ENCODE peak calls at places on chromosomes 6 and 20, in five cellular contexts. V is colonic mucosa, E is fibroblast of mammary gland, P is OCI-LY7, R is Panc1. S is an unnamed sample.

GRCh38 chr6:38131527-38131965 is 312.0 kb downstream of the ZFAND3 start:
- DNase-seq in E (peak; percentile 99), P (no peak), V (no peak), R (no peak), S (peak; percentile 96)

GRCh38 chr6:165013701-165014100 is 295.7 kb downstream of the C6orf118 start:
- DNase-seq in R (no peak), P (no peak), E (no peak), V (no peak), S (no peak)

GRCh38 chr6:117976030-117976651 is 69.1 kb downstream of the SLC35F1 start:
- DNase-seq in V (peak; percentile 20), R (peak; percentile 15), E (peak; percentile 56), P (peak; percentile 53), S (no peak)

GRCh38 chr20:20237093-20237959 is 130.6 kb upstream of the INSM1 start:
- DNase-seq in R (peak; percentile 24), P (peak; percentile 41), V (peak; percentile 42), E (peak; percentile 27), S (peak; percentile 14)

GRCh38 chr6:27472182-27472616 is 706 bp downstream of the ZNF184 start:
- DNase-seq in R (peak; percentile 85), V (peak; percentile 80), E (peak; percentile 86), P (peak; percentile 78), S (peak; percentile 75)

GRCh38 chr6:148090326-148090725 is 252.3 kb upstream of the SASH1 start:
- DNase-seq in R (no peak), E (no peak), P (no peak), V (no peak), S (no peak)

GRCh38 chr6:108653864-108654402 is 93.2 kb downstream of the FOXO3 start:
- DNase-seq in E (peak; percentile 66), V (no peak), R (no peak), P (no peak), S (peak; percentile 51)

GRCh38 chr6:40755749-40756452 is 168.7 kb upstream of the LRFN2 start:
- DNase-seq in R (no peak), E (peak; percentile 55), V (no peak), P (peak; percentile 48), S (no peak)

GRCh38 chr6:113168057-113168456 is 689.1 kb upstream of the MARCKS start:
- DNase-seq in R (no peak), V (no peak), P (no peak), E (no peak), S (no peak)

GRCh38 chr6:163745566-163746400 is 331.3 kb downstream of the QKI start:
- DNase-seq in V (no peak), E (peak; percentile 90), R (peak; percentile 10), P (no peak), S (peak; percentile 34)

GRCh38 chr6:87538510-87539260 is 51.1 kb downstream of the RARS2 start:
- DNase-seq in E (no peak), R (no peak), P (no peak), V (no peak), S (no peak)

GRCh38 chr6:34529665-34530327 is 26.3 kb downstream of the SPDEF start:
- DNase-seq in P (no peak), E (no peak), R (no peak), V (peak; percentile 57), S (no peak)

GRCh38 chr6:34534146-34534545 is 22.0 kb downstream of the SPDEF start:
- DNase-seq in E (no peak), R (no peak), P (no peak), V (no peak), S (no peak)

GRCh38 chr6:34532230-34532629 is 23.9 kb downstream of the SPDEF start:
- DNase-seq in E (no peak), R (no peak), V (no peak), P (no peak), S (no peak)

GRCh38 chr6:34530753-34531365 is 25.3 kb downstream of the SPDEF start:
- DNase-seq in R (no peak), V (no peak), P (no peak), E (no peak), S (no peak)

DNA sequence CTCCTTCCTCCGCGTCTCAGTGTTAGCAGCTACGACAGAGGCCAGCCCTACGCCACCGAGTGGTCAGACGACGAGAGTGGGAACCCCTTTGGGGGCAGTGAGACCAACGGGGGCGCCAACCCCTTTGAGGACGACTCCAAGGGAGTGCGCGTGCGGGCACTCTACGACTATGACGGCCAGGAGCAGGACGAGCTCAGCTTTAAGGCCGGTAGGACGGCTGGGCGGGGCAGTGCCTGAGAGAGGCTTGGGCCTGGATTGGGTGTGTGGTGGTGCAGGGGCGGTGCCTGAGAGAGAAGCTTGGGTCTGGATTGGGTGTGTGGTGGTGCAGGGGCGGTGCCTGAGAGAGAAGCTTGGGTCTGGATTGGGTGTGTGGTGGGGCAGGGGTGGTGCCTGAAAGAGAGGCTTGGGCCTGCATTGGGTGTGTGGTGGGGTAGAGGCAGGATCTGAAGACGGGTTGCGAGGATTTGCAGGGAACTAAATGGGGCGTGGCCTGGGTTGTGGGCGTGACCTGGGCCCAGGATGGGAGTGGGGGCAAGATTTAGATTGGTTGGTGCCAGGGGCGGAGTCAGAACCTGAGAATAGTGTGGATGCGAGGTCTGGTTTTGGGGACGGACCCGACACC is 24.4 kb downstream of the SPDEF start:
- DNase-seq in R (no peak), V (no peak), P (peak; percentile 49), E (peak; percentile 79), S (peak; percentile 26)
- H3K4me3 ChIP-seq in R (no peak overlapping the region), V (no peak overlapping the region), P (no peak overlapping the region), E (peak overlapping the region; percentile 19), S (no peak overlapping the region)

GRCh38 chr20:34312024-34312460 is 8.9 kb upstream of the AHCY start:
- DNase-seq in P (no peak), R (no peak), E (no peak), V (peak; percentile 46), S (no peak)
- H3K4me3 ChIP-seq in P (no peak overlapping the region), R (peak overlapping the region; percentile 24), E (peak overlapping the region; percentile 16), V (peak overlapping the region; percentile 26), S (no peak overlapping the region)

GRCh38 chr6:160192840-160193239 is 65.8 kb downstream of the SLC22A2 start:
- DNase-seq in V (no peak), R (no peak), P (no peak), E (no peak), S (no peak)
- H3K4me3 ChIP-seq in V (no peak overlapping the region), R (no peak overlapping the region), P (no peak overlapping the region), E (no peak overlapping the region), S (no peak overlapping the region)

DNA sequence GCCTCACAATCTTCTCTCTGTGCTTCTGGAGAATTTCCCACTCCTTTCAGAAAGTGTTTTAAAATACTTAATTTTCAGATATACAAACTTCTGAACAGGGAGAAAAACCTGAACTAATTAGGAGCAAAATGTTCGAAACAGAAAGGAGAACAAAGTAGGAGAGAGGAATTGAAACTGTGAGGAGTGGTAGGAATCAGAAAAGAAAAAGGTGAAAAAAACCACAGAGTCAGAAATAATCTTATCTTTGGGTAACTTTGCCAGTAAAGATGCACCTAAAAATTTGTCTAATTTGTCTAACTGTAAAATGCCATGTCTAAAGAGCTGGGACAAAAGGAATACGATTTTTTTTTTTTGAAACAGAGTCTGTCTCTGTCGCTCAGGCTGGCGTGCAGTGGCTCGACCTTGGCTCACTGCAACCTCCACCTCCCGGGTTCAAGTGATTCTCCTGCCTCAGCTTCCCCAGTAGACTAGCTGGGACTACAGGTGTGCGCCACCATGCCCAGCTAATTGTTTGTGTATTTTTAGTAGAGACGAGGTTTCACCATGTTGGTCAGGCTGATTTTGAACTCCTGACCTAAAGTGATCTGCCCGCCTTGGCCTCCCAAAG is 4.7 kb upstream of the RIPOR2 start:
- DNase-seq in P (no peak), V (no peak), R (no peak), E (no peak), S (no peak)
- H3K4me3 ChIP-seq in P (peak overlapping the region; percentile 27), V (no peak overlapping the region), R (no peak overlapping the region), E (no peak overlapping the region), S (no peak overlapping the region)

DNA sequence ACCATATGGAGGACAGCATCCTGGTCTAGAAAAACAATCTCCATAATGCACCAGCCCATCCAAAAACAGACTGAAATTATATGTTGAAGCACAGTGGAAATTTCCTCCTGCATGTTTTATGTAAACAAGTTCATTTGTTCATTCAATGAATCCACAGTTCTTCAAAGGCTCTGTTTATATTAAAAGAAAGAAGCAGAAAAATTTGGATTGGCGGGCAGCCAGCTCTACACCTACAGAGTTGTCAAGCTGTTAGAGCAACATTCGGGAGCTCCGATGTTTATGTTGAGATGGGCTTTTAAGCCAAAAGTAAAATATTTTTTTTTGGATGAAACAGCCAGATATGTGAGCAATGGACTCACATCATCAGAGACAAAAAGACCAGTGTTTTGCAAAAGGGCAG is 395.4 kb upstream of the SULF2 start:
- DNase-seq in E (no peak), R (no peak), P (no peak), V (no peak), S (no peak)
- H3K4me3 ChIP-seq in E (no peak overlapping the region), R (no peak overlapping the region), P (no peak overlapping the region), V (no peak overlapping the region), S (no peak overlapping the region)

S was measured in foreskin fibroblast.